ENCODE peak calls at places on chromosomes 7 and 10, in six cellular contexts. One of them, this sample, is unnamed. For H3K4me1, the result is how much of the 10 kb centered on the place peaks cover.

GRCh38 chr7:128056901-128057300 is 25.7 kb upstream of the LRRC4 start:
- DNase-seq in K562: no peak
- DNase-seq in CD4-positive, alpha-beta memory T cell: no peak
- DNase-seq in esophagus squamous epithelium: no peak
- DNase-seq in aorta: no peak
- DNase-seq in PC-3: no peak
- DNase-seq in this sample: no peak

GRCh38 chr10:6048281-6049030 is 13.7 kb downstream of the IL2RA start:
- DNase-seq in K562: no peak
- DNase-seq in aorta: no peak
- DNase-seq in esophagus squamous epithelium: no peak
- DNase-seq in PC-3: no peak
- DNase-seq in CD4-positive, alpha-beta memory T cell: no peak
- DNase-seq in this sample: no peak

GRCh38 chr10:44932338-44933116 is 21.4 kb downstream of the TMEM72 start:
- DNase-seq in PC-3: peak
- DNase-seq in aorta: peak
- DNase-seq in K562: peak
- DNase-seq in CD4-positive, alpha-beta memory T cell: peak
- DNase-seq in esophagus squamous epithelium: peak
- DNase-seq in this sample: peak

GRCh38 chr7:3552499-3552898 is 251.4 kb downstream of the SDK1 start:
- DNase-seq in CD4-positive, alpha-beta memory T cell: no peak
- DNase-seq in K562: no peak
- DNase-seq in aorta: no peak
- DNase-seq in PC-3: no peak
- DNase-seq in esophagus squamous epithelium: no peak
- DNase-seq in this sample: no peak

GRCh38 chr7:12907774-12908173 is 220.3 kb downstream of the ARL4A start:
- DNase-seq in K562: no peak
- DNase-seq in aorta: no peak
- DNase-seq in CD4-positive, alpha-beta memory T cell: no peak
- DNase-seq in esophagus squamous epithelium: no peak
- DNase-seq in PC-3: no peak
- DNase-seq in this sample: no peak

GRCh38 chr10:122461729-122462532 is 578 bp downstream of the HTRA1 start:
- DNase-seq in aorta: peak
- DNase-seq in K562: no peak
- DNase-seq in esophagus squamous epithelium: no peak
- DNase-seq in CD4-positive, alpha-beta memory T cell: no peak
- DNase-seq in PC-3: peak
- DNase-seq in this sample: peak

GRCh38 chr7:87506243-87507180 is 31.0 kb upstream of the ABCB4 start:
- DNase-seq in aorta: no peak
- DNase-seq in CD4-positive, alpha-beta memory T cell: no peak
- DNase-seq in esophagus squamous epithelium: no peak
- DNase-seq in K562: no peak
- DNase-seq in PC-3: peak
- DNase-seq in this sample: no peak

GRCh38 chr7:26457702-26458327 is 166.2 kb downstream of the SNX10 start:
- DNase-seq in aorta: no peak
- DNase-seq in CD4-positive, alpha-beta memory T cell: no peak
- DNase-seq in K562: no peak
- DNase-seq in PC-3: no peak
- DNase-seq in esophagus squamous epithelium: no peak
- DNase-seq in this sample: no peak

GRCh38 chr10:63266337-63267327 is 133.5 kb downstream of the NRBF2 start:
- DNase-seq in esophagus squamous epithelium: no peak
- DNase-seq in aorta: no peak
- DNase-seq in K562: no peak
- DNase-seq in PC-3: peak
- DNase-seq in CD4-positive, alpha-beta memory T cell: no peak
- DNase-seq in this sample: peak

GRCh38 chr10:11068861-11069633 is 51.4 kb downstream of the CELF2 start:
- DNase-seq in CD4-positive, alpha-beta memory T cell: no peak
- DNase-seq in aorta: no peak
- DNase-seq in esophagus squamous epithelium: no peak
- DNase-seq in K562: no peak
- DNase-seq in PC-3: no peak
- DNase-seq in this sample: no peak

GRCh38 chr10:62744136-62744535 is 60.4 kb upstream of the ADO start:
- DNase-seq in esophagus squamous epithelium: no peak
- DNase-seq in PC-3: peak
- DNase-seq in CD4-positive, alpha-beta memory T cell: no peak
- DNase-seq in K562: no peak
- DNase-seq in aorta: no peak
- DNase-seq in this sample: no peak

GRCh38 chr10:81784111-81784597 is 90.8 kb upstream of the NRG3 start:
- DNase-seq in CD4-positive, alpha-beta memory T cell: no peak
- DNase-seq in K562: no peak
- DNase-seq in esophagus squamous epithelium: no peak
- DNase-seq in PC-3: no peak
- DNase-seq in aorta: peak
- DNase-seq in this sample: no peak

GRCh38 chr10:109898666-109899577 is 24.4 kb downstream of the XPNPEP1 start:
- DNase-seq in esophagus squamous epithelium: no peak
- DNase-seq in K562: peak
- DNase-seq in CD4-positive, alpha-beta memory T cell: no peak
- DNase-seq in PC-3: no peak
- DNase-seq in aorta: no peak
- DNase-seq in this sample: no peak

GRCh38 chr10:122962405-122962804 is 8.4 kb upstream of the C10orf88 start:
- DNase-seq in esophagus squamous epithelium: no peak
- DNase-seq in PC-3: no peak
- DNase-seq in CD4-positive, alpha-beta memory T cell: no peak
- DNase-seq in aorta: no peak
- DNase-seq in K562: no peak
- DNase-seq in this sample: no peak

GRCh38 chr10:89771684-89772083 is 70.3 kb downstream of the KIF20B start:
- DNase-seq in CD4-positive, alpha-beta memory T cell: no peak
- DNase-seq in esophagus squamous epithelium: no peak
- DNase-seq in PC-3: no peak
- DNase-seq in K562: no peak
- DNase-seq in aorta: no peak
- DNase-seq in this sample: no peak

GRCh38 chr7:2037301-2037804 is 195.4 kb downstream of the MAD1L1 start:
- DNase-seq in esophagus squamous epithelium: no peak
- DNase-seq in PC-3: no peak
- DNase-seq in K562: no peak
- DNase-seq in aorta: peak
- DNase-seq in CD4-positive, alpha-beta memory T cell: no peak
- DNase-seq in this sample: no peak

GRCh38 chr10:77405771-77406241 is 231.8 kb downstream of the KCNMA1 start:
- DNase-seq in esophagus squamous epithelium: no peak
- DNase-seq in aorta: peak
- DNase-seq in CD4-positive, alpha-beta memory T cell: no peak
- DNase-seq in PC-3: peak
- DNase-seq in K562: peak
- DNase-seq in this sample: no peak

GRCh38 chr10:111344804-111345203 is 268.0 kb downstream of the ADRA2A start:
- DNase-seq in aorta: no peak
- DNase-seq in PC-3: no peak
- DNase-seq in K562: no peak
- DNase-seq in esophagus squamous epithelium: no peak
- DNase-seq in CD4-positive, alpha-beta memory T cell: no peak
- DNase-seq in this sample: no peak

GRCh38 chr7:139618482-139619366 is 95.2 kb downstream of the CLEC2L start:
- DNase-seq in PC-3: peak
- DNase-seq in aorta: no peak
- DNase-seq in esophagus squamous epithelium: no peak
- DNase-seq in K562: peak
- DNase-seq in CD4-positive, alpha-beta memory T cell: no peak
- DNase-seq in this sample: peak

GRCh38 chr7:25087855-25088254 is 37.2 kb downstream of the CYCS start:
- DNase-seq in K562: no peak
- DNase-seq in esophagus squamous epithelium: no peak
- DNase-seq in CD4-positive, alpha-beta memory T cell: no peak
- DNase-seq in PC-3: no peak
- DNase-seq in aorta: no peak
- DNase-seq in this sample: no peak

GRCh38 chr10:62050941-62051433 is 149.5 kb downstream of the ARID5B start:
- DNase-seq in CD4-positive, alpha-beta memory T cell: peak
- DNase-seq in K562: peak
- DNase-seq in PC-3: peak
- DNase-seq in esophagus squamous epithelium: no peak
- DNase-seq in aorta: peak
- DNase-seq in this sample: no peak

GRCh38 chr7:142582351-142582750 is 166.9 kb upstream of the PRSS1 start:
- DNase-seq in aorta: no peak
- DNase-seq in K562: no peak
- DNase-seq in PC-3: no peak
- DNase-seq in esophagus squamous epithelium: no peak
- DNase-seq in CD4-positive, alpha-beta memory T cell: no peak
- DNase-seq in this sample: no peak

GRCh38 chr10:5622186-5622585 is 44.2 kb downstream of the ASB13 start:
- DNase-seq in esophagus squamous epithelium: no peak
- DNase-seq in aorta: peak
- DNase-seq in K562: no peak
- DNase-seq in PC-3: no peak
- DNase-seq in CD4-positive, alpha-beta memory T cell: no peak
- DNase-seq in this sample: no peak

GRCh38 chr7:96084880-96085551 is 236.9 kb downstream of the SLC25A13 start:
- DNase-seq in aorta: no peak
- DNase-seq in K562: no peak
- DNase-seq in CD4-positive, alpha-beta memory T cell: no peak
- DNase-seq in esophagus squamous epithelium: no peak
- DNase-seq in PC-3: peak
- DNase-seq in this sample: no peak

GRCh38 chr7:151650161-151650560 is 130.5 kb upstream of the RHEB start:
- DNase-seq in aorta: no peak
- DNase-seq in esophagus squamous epithelium: no peak
- DNase-seq in K562: no peak
- DNase-seq in CD4-positive, alpha-beta memory T cell: no peak
- DNase-seq in PC-3: no peak
- DNase-seq in this sample: no peak

GRCh38 chr7:151645311-151645710 is 125.6 kb upstream of the RHEB start:
- DNase-seq in CD4-positive, alpha-beta memory T cell: no peak
- DNase-seq in esophagus squamous epithelium: no peak
- DNase-seq in aorta: no peak
- DNase-seq in K562: no peak
- DNase-seq in PC-3: no peak
- DNase-seq in this sample: no peak

GRCh38 chr7:151647874-151648273 is 128.2 kb upstream of the RHEB start:
- DNase-seq in PC-3: no peak
- DNase-seq in CD4-positive, alpha-beta memory T cell: no peak
- DNase-seq in esophagus squamous epithelium: no peak
- DNase-seq in K562: no peak
- DNase-seq in aorta: no peak
- DNase-seq in this sample: no peak

GRCh38 chr7:151647006-151647405 is 127.3 kb upstream of the RHEB start:
- DNase-seq in PC-3: no peak
- DNase-seq in esophagus squamous epithelium: no peak
- DNase-seq in K562: no peak
- DNase-seq in CD4-positive, alpha-beta memory T cell: no peak
- DNase-seq in aorta: no peak
- DNase-seq in this sample: no peak

GRCh38 chr7:151648429-151648828 is 128.7 kb upstream of the RHEB start:
- DNase-seq in K562: no peak
- DNase-seq in CD4-positive, alpha-beta memory T cell: no peak
- DNase-seq in PC-3: peak
- DNase-seq in esophagus squamous epithelium: no peak
- DNase-seq in aorta: no peak
- DNase-seq in this sample: no peak
- H3K4me3 ChIP-seq in K562: no peak
- H3K4me3 ChIP-seq in CD4-positive, alpha-beta memory T cell: no peak
- H3K4me3 ChIP-seq in PC-3: no peak
- H3K4me3 ChIP-seq in esophagus squamous epithelium: no peak
- H3K4me3 ChIP-seq in aorta: no peak
- H3K4me3 ChIP-seq in this sample: no peak

DNA sequence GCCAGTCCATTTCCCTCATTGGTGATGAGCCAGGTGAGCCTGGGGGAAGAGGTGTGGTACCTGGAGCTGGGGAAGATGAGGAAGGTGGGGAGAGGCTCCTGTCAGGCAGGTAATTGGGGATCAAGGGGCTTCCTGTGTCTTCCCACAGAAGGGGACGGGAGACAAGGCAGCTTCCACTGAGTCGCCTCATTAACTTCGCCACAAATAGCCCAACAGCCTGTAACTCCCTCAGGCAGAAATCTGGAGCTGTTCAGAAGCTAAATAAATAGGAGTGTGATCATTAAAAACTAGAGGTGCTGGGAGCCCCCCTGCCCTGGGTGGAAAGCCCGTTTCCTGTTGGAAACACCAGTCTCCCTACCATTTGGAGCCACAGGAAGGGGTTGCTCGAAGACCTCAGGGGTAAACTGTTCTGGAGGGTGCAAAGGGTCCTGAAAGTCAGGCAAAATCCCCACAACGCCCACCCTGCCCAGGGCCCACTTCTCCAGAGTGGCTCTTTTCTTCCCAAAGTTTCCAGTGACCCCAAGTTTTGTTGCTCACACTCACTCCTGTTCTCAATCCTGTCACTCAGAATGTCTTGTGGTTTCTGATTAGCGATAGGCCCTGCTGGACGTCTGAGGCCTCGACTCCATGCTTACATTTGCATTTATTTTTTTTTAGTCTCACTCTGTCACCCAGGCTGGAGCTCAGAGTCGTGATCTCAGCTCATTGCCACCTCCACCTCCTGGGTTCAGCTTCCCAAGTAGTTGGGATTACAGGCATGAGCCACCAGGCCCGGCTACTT is 25.7 kb downstream of the UNC5B start:
- DNase-seq in PC-3: no peak
- DNase-seq in K562: no peak
- DNase-seq in aorta: no peak
- DNase-seq in esophagus squamous epithelium: no peak
- DNase-seq in CD4-positive, alpha-beta memory T cell: no peak
- DNase-seq in this sample: no peak
- H3K4me1 ChIP-seq in PC-3: under half
- H3K4me1 ChIP-seq in K562: under half
- H3K4me1 ChIP-seq in aorta: under half
- H3K4me1 ChIP-seq in esophagus squamous epithelium: under half
- H3K4me1 ChIP-seq in CD4-positive, alpha-beta memory T cell: under half
- H3K4me1 ChIP-seq in this sample: under half

GRCh38 chr7:28815369-28815927 is 142.7 kb downstream of the TRIL start:
- DNase-seq in esophagus squamous epithelium: no peak
- DNase-seq in aorta: no peak
- DNase-seq in PC-3: no peak
- DNase-seq in K562: no peak
- DNase-seq in CD4-positive, alpha-beta memory T cell: no peak
- DNase-seq in this sample: no peak
- H3K4me3 ChIP-seq in esophagus squamous epithelium: no peak
- H3K4me3 ChIP-seq in aorta: no peak
- H3K4me3 ChIP-seq in PC-3: no peak
- H3K4me3 ChIP-seq in K562: no peak
- H3K4me3 ChIP-seq in CD4-positive, alpha-beta memory T cell: no peak
- H3K4me3 ChIP-seq in this sample: no peak

DNA sequence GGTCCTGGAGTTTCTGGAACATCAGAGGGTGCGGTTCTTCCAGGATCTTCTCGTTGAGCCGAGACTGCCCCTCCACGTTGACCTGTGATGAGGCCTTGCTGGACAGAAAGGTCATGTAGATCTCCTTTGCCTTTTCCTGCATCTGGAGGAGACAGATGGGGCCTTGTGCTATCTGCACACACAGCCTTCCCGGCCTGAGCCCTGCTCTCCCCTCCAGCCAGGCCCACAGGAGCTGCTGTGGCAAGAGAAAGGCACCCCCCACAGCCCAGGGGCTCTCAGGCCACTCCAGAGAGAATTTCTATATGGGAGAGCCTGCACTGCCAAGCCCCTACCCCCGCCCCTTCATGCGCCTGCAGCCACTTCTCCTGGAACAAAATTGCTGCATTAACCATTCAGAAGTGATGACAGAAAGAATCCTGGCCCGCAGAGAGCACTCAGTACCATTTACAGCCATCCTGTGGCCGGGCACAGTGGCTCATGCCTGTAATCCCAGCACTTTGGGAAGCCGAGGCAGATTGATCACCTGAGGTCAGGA is 26.9 kb downstream of the RGS10 start:
- DNase-seq in esophagus squamous epithelium: no peak
- DNase-seq in K562: peak
- DNase-seq in CD4-positive, alpha-beta memory T cell: no peak
- DNase-seq in aorta: no peak
- DNase-seq in PC-3: no peak
- DNase-seq in this sample: no peak
- H3K4me1 ChIP-seq in esophagus squamous epithelium: under half
- H3K4me1 ChIP-seq in K562: half or more
- H3K4me1 ChIP-seq in CD4-positive, alpha-beta memory T cell: half or more
- H3K4me1 ChIP-seq in aorta: under half
- H3K4me1 ChIP-seq in PC-3: under half
- H3K4me1 ChIP-seq in this sample: under half